ENCODE peak calls at places on chromosomes 6 and 20, in seven cellular contexts. G is activated CD8-positive, alpha-beta memory T cell treated with anti-CD3 and anti-CD28 coated beads, Interleukin-2, amount 50 U/mL, for 48 hours; I is fibroblast of lung; D is naive thymus-derived CD8-positive, alpha-beta T cell; J is stimulated activated CD4-positive, alpha-beta T cell treated with anti-CD3 and anti-CD28 coated beads, Interleukin-4, amount 100 ng/mL, for 1 hour; Q is Ammon's horn; T is CD8-positive, alpha-beta T cell. C is an unnamed sample.

GRCh38 chr6:45677381-45677992 is 299.8 kb upstream of the SUPT3H start:
- DNase-seq in Q (peak), I (peak), T (peak), D (peak), G (peak), J (peak), C (no peak)

GRCh38 chr6:7649037-7649810 is 59.2 kb downstream of the SNRNP48 start:
- DNase-seq in T (no peak), J (no peak), D (no peak), G (no peak), I (no peak), Q (no peak), C (no peak)

GRCh38 chr20:17910828-17911294 is 57.7 kb downstream of the SNX5 start:
- DNase-seq in I (peak), D (no peak), G (no peak), T (no peak), Q (no peak), J (no peak), C (no peak)

GRCh38 chr6:159279790-159280277 is 110.6 kb downstream of the FNDC1 start:
- DNase-seq in J (no peak), D (no peak), G (no peak), T (no peak), I (no peak), Q (no peak), C (no peak)

GRCh38 chr6:167781066-167781767 is 45.5 kb upstream of the AFDN start:
- DNase-seq in G (no peak), T (no peak), Q (no peak), D (no peak), I (no peak), J (no peak), C (no peak)

GRCh38 chr6:38080889-38081288 is 261.4 kb downstream of the ZFAND3 start:
- DNase-seq in I (peak), J (no peak), Q (no peak), T (no peak), G (no peak), D (no peak), C (no peak)

GRCh38 chr6:54878705-54879104 is 32.1 kb downstream of the FAM83B start:
- DNase-seq in Q (no peak), I (peak), D (no peak), T (no peak), J (no peak), G (no peak), C (no peak)

GRCh38 chr6:99512033-99512432 is 3.2 kb downstream of the USP45 start:
- DNase-seq in J (no peak), Q (no peak), I (peak), T (no peak), G (no peak), D (no peak), C (no peak)

GRCh38 chr6:1024587-1024986 is 287.3 kb upstream of the FOXQ1 start:
- DNase-seq in I (peak), J (no peak), D (no peak), Q (no peak), T (no peak), G (no peak), C (peak)

GRCh38 chr6:30787954-30788353 is 43.6 kb upstream of the IER3 start:
- DNase-seq in Q (peak), J (no peak), D (no peak), G (no peak), I (no peak), T (no peak), C (no peak)

C was measured in G401.